ENCODE peak calls at places on chromosomes 1 and 21, in five cellular contexts. G is IMR-90, J is H9, V is mesenchymal stem cell, T is H1. X is an unnamed sample.

GRCh38 chr1:230156068-230156467 is 89.0 kb downstream of the GALNT2 start:
- DNase-seq in J (no peak), T (no peak), V (no peak), G (no peak), X (no peak)

GRCh38 chr1:183025782-183026774 is 2.9 kb downstream of the LAMC1 start:
- DNase-seq in V (no peak), G (peak; percentile 56), J (no peak), T (no peak), X (no peak)

GRCh38 chr1:97174039-97174704 is 452.6 kb downstream of the PTBP2 start:
- DNase-seq in G (no peak), V (no peak), J (no peak), T (no peak), X (no peak)

GRCh38 chr1:67850611-67851075 is 17.4 kb upstream of the GNG12 start:
- DNase-seq in V (peak; percentile 92), T (no peak), G (peak; percentile 92), J (no peak), X (no peak)

GRCh38 chr1:170530972-170531757 is 801 bp upstream of the GORAB start:
- DNase-seq in J (no peak), G (no peak), V (no peak), T (no peak), X (no peak)

GRCh38 chr1:16189921-16190499 is 22.4 kb downstream of the ARHGEF19 start:
- DNase-seq in G (no peak), T (no peak), J (no peak), V (no peak), X (no peak)

GRCh38 chr1:92013923-92014322 is 15.9 kb upstream of the EPHX4 start:
- DNase-seq in T (no peak), G (no peak), V (no peak), J (no peak), X (no peak)

GRCh38 chr1:17887646-17888395 is 132.7 kb downstream of the ACTL8 start:
- DNase-seq in J (no peak), V (no peak), G (no peak), T (no peak), X (no peak)

GRCh38 chr1:36781098-36781497 is 253.2 kb downstream of the GRIK3 start:
- DNase-seq in T (no peak), G (no peak), J (no peak), V (no peak), X (no peak)

GRCh38 chr1:117967472-117967871 is 37.9 kb downstream of the WDR3 start:
- DNase-seq in G (peak; percentile 65), T (no peak), J (no peak), V (peak; percentile 3), X (peak; percentile 14)

GRCh38 chr1:46342084-46342656 is 1.6 kb downstream of the NSUN4 start:
- DNase-seq in T (no peak), J (no peak), V (peak; percentile 78), G (peak; percentile 55), X (no peak)

GRCh38 chr1:174696026-174696821 is 248.5 kb downstream of the GPR52 start:
- DNase-seq in T (no peak), G (no peak), V (no peak), J (no peak), X (no peak)

GRCh38 chr1:231252336-231252735 is 11.3 kb downstream of the GNPAT start:
- DNase-seq in J (peak; percentile 29), T (no peak), V (no peak), G (no peak), X (no peak)

GRCh38 chr1:6860401-6860800 is 75.1 kb downstream of the CAMTA1 start:
- DNase-seq in V (peak; percentile 57), J (no peak), G (peak; percentile 70), T (no peak), X (no peak)

GRCh38 chr1:21574464-21575151 is 65.4 kb downstream of the ALPL start:
- DNase-seq in G (no peak), V (peak; percentile 16), J (peak; percentile 85), T (peak; percentile 72), X (peak; percentile 57)

GRCh38 chr1:21121764-21122471 is 54.8 kb downstream of the EIF4G3 start:
- DNase-seq in T (no peak), G (peak; percentile 75), V (no peak), J (no peak), X (no peak)

GRCh38 chr21:14850394-14850793 is 214.4 kb downstream of the NRIP1 start:
- DNase-seq in J (no peak), V (no peak), G (peak; percentile 71), T (no peak), X (no peak)

GRCh38 chr1:245874942-245875580 is 632.0 kb downstream of the SMYD3 start:
- DNase-seq in J (no peak), G (peak; percentile 100), V (peak; percentile 95), T (no peak), X (no peak)

GRCh38 chr1:59128784-59129227 is 168.1 kb upstream of the FGGY start:
- DNase-seq in J (no peak), T (no peak), V (no peak), G (peak; percentile 44), X (peak; percentile 30)

GRCh38 chr21:42663860-42664535 is 10.6 kb downstream of the PDE9A start:
- DNase-seq in G (no peak), V (no peak), T (no peak), J (no peak), X (no peak)

GRCh38 chr21:42664614-42665013 is 11.2 kb downstream of the PDE9A start:
- DNase-seq in G (no peak), T (no peak), J (no peak), V (no peak), X (no peak)

GRCh38 chr21:42662430-42663199 is 9.2 kb downstream of the PDE9A start:
- DNase-seq in J (no peak), G (no peak), T (no peak), V (no peak), X (no peak)

GRCh38 chr21:42661688-42662429 is 8.4 kb downstream of the PDE9A start:
- DNase-seq in J (no peak), T (no peak), V (no peak), G (no peak), X (no peak)

DNA sequence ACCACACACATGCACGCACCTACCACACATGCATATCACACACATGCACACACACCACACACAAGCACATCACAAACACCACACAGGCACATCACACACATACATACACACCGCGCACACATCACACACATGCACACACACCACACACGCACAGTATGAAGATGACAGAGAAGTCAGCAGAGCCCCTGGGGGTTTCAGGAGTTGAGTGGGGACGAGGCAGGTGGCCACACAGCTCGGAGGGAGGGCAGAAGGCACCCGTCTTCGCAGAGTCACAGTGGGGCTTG is 9.7 kb downstream of the PDE9A start:
- DNase-seq in V (no peak), J (no peak), T (no peak), G (no peak), X (no peak)
- H2BK15ac ChIP-seq in V (no peak overlapping the region), J (no peak overlapping the region), T (no peak overlapping the region), G (no peak overlapping the region), X (no peak overlapping the region)

DNA sequence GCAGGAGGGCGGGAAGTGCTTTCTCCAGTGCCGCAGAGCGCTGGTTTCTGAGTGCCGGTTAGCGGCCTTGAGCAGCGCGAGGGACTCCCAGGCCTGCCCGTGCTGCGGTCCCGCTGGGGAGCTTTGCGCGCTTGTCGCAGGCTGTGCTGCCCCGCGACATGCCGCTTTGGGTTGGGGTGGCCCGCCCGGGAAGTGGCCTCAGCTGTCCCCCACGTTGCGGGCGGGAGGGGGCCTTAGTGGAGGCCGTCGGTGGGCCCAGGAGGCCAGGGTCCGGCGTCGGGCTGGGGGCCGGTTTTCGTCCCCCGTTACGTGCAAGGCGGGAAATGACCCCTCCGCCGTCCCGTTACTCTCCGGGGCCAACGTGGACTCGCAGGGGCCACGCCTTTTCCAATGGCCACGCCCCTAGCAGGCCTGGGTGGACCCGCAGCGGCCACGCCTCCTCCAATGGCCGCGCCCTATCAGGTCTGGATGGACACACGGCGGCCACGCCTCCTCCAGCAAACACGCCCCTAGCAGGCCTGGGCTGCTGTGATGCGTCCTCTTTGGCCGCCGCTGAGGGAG is 977 bp upstream of the C1orf174 start:
- DNase-seq in G (peak; percentile 94), T (peak; percentile 97), J (peak; percentile 97), V (peak; percentile 95), X (peak; percentile 94)
- H3K14ac ChIP-seq in G (peak overlapping the region; percentile 74), T (no peak overlapping the region), J (peak overlapping the region; percentile 9), V (peak overlapping the region; percentile 100), X (peak overlapping the region; percentile 98)

GRCh38 chr1:108050134-108050533 is 85.2 kb upstream of the VAV3 start:
- DNase-seq in G (no peak), V (no peak), J (no peak), T (no peak), X (no peak)

GRCh38 chr1:108049083-108049819 is 84.3 kb upstream of the VAV3 start:
- DNase-seq in G (no peak), J (peak; percentile 68), V (peak; percentile 9), T (peak; percentile 55), X (no peak)

GRCh38 chr1:108051625-108052382 is 86.8 kb upstream of the VAV3 start:
- DNase-seq in V (no peak), J (no peak), G (no peak), T (no peak), X (peak; percentile 42)

GRCh38 chr1:108053291-108054023 is 88.5 kb upstream of the VAV3 start:
- DNase-seq in J (no peak), V (peak; percentile 21), G (peak; percentile 2), T (no peak), X (no peak)

DNA sequence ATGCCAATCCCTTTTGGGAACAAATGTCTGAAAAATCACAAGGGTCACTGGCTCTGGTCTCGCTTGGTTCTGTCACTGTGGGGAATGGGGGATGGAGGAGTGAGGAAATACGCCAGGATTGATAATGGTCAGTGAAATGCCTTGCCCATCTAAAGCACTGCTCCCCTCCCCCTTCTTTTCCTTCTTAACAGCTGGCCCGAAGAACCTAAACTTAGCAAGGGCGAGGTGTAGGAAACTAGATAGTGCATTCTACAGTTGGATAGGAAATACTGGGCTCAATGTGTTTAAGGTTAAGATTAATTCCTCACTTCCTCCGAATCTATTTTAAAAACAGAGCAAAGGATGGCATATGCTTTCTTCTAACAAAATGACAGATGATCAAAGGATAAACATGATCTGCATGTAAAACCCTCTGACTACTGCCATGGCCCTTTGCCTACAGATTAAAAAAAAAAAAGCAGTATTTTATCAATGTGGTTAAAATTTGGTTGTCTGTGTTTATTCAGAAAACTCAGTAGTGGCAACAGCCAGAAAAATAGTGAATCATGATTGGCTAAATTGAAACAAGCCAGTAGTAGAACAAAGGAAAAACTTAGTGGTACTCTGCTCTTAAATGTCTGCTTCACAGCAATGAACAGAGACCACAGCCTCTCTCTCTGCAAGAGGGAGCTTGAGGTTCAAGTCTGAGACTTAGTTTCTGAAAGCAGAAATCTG is 86.1 kb upstream of the VAV3 start:
- DNase-seq in J (no peak), T (no peak), G (no peak), V (no peak), X (no peak)
- H2BK15ac ChIP-seq in J (no peak overlapping the region), T (no peak overlapping the region), G (no peak overlapping the region), V (no peak overlapping the region), X (no peak overlapping the region)

DNA sequence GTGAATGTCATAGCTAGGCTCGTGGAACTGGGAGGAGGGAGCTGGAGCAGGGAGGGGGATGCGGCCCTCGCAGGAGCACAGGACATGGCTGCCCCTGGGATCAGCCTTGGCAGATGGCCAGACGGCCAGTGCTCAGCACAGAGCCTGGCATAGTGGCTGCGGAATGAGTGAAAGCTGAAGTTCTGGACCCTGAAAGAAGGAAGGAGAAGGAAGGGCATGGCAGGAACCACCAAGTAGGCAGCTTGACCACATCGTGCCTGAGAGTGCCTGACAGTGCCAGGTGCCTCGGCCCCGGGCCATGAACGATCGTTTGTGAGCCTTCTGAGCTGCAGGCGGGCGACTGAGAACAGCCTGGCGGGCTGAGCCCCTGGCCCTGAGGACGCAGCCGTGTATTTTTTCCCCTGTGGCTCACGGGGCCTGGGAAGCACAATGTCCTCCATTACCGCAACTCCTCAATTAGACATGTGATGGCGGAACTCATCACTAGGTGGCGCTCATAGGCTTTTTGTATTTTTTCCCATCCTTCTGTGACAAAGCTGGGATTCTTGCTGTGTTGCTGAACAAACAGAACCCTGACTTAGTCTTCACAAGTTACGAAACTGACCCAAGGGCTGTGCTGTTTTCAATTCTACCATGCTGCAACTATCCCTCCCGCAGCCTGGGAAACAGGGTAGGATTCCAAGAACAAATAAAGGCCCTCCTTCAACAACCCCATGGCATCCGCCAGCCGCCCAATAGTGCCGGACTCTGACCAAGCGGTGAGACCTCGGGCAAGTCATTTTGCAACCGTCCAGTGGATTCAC is 29.9 kb upstream of the TMEM61 start:
- DNase-seq in V (peak; percentile 87), J (peak; percentile 83), G (peak; percentile 84), T (peak; percentile 93), X (peak; percentile 83)
- H3K14ac ChIP-seq in V (no peak overlapping the region), J (peak overlapping the region; percentile 26), G (peak overlapping the region; percentile 74), T (no peak overlapping the region), X (no peak overlapping the region)